ENCODE peak calls at places on chromosome 4, in nine cellular contexts. B is HuH-7; Y is non-pigmented ciliary epithelial cell; G is GM13977; Q is cardiac muscle cell; S is mucosa of descending colon; D is stimulated activated effector memory CD8-positive, alpha-beta T cell treated with anti-CD3 and anti-CD28 coated beads, Interleukin-12 subunit alpha, Interleukin-12 subunit beta, amount 100 ng/mL, for 72 hours; K is fibroblast of gingiva; Z is coronary artery. J is an unnamed sample.

GRCh38 chr4:76156635-76157034 is 8.4 kb upstream of the NUP54 start:
- DNase-seq in B (no peak), Y (no peak), G (no peak), Q (peak), S (no peak), D (no peak), K (no peak), Z (no peak), J (no peak)

GRCh38 chr4:71833175-71833900 is 49.5 kb upstream of the GC start:
- DNase-seq in B (no peak), Y (no peak), G (no peak), Q (no peak), S (peak), D (no peak), K (no peak), Z (no peak), J (no peak)

GRCh38 chr4:150258569-150258968 is 180.3 kb downstream of the DCLK2 start:
- DNase-seq in B (no peak), Y (no peak), G (no peak), Q (no peak), S (no peak), D (no peak), K (no peak), Z (no peak), J (no peak)

GRCh38 chr4:155566241-155566823 is 100.3 kb upstream of the GUCY1A1 start:
- DNase-seq in B (peak), Y (no peak), G (no peak), Q (peak), S (no peak), D (no peak), K (peak), Z (no peak), J (peak)

GRCh38 chr4:108141213-108142045 is 27.3 kb downstream of the LEF1 start:
- DNase-seq in B (no peak), Y (no peak), G (no peak), Q (no peak), S (no peak), D (no peak), K (peak), Z (no peak), J (peak)

GRCh38 chr4:153684182-153685073 is at the start of gene TLR2:
- DNase-seq in B (peak), Y (no peak), G (peak), Q (peak), S (peak), D (peak), K (peak), Z (peak), J (no peak)

GRCh38 chr4:1578968-1579833 is 104.9 kb downstream of the FAM53A start:
- DNase-seq in B (peak), Y (no peak), G (peak), Q (peak), S (peak), D (peak), K (peak), Z (peak), J (peak)

GRCh38 chr4:52837716-52838558 is 24.2 kb upstream of the RASL11B start:
- DNase-seq in B (no peak), Y (no peak), G (no peak), Q (peak), S (no peak), D (no peak), K (peak), Z (no peak), J (peak)

GRCh38 chr4:8105303-8106100 is 53.1 kb downstream of the ABLIM2 start:
- DNase-seq in B (no peak), Y (no peak), G (no peak), Q (no peak), S (no peak), D (no peak), K (no peak), Z (no peak), J (no peak)

GRCh38 chr4:122612540-122612939 is 8.3 kb downstream of the IL21 start:
- DNase-seq in B (no peak), Y (no peak), G (no peak), Q (no peak), S (no peak), D (no peak), K (no peak), Z (no peak), J (no peak)

GRCh38 chr4:55409468-55410171 is 13.9 kb downstream of the TMEM165 start:
- DNase-seq in B (no peak), Y (no peak), G (no peak), Q (peak), S (no peak), D (no peak), K (peak), Z (no peak), J (peak)

GRCh38 chr4:53273726-53274125 is 92.1 kb downstream of the SCFD2 start:
- DNase-seq in B (no peak), Y (peak), G (no peak), Q (peak), S (no peak), D (no peak), K (peak), Z (no peak), J (peak)

GRCh38 chr4:181952478-181952877 is 290.7 kb upstream of the TENM3 start:
- DNase-seq in B (no peak), Y (peak), G (no peak), Q (peak), S (peak), D (no peak), K (peak), Z (no peak), J (peak)

GRCh38 chr4:144583658-144584057 is 62.3 kb upstream of the HHIP start:
- DNase-seq in B (no peak), Y (no peak), G (no peak), Q (peak), S (no peak), D (no peak), K (peak), Z (no peak), J (peak)

GRCh38 chr4:56311299-56311975 is 75.9 kb downstream of the AASDH start:
- DNase-seq in B (no peak), Y (no peak), G (no peak), Q (no peak), S (no peak), D (no peak), K (no peak), Z (peak), J (no peak)

J was measured in AG10803.